ENCODE peak calls at places on chromosomes 7 and 10, in five cellular contexts. P is mesothelial cell of epicardium, J is cardiac muscle cell, C is Calu3, W is Caco-2. F is an unnamed sample.

GRCh38 chr10:79266543-79267312 is 80.5 kb upstream of the PPIF start:
- DNase-seq in C (no peak), J (no peak), W (no peak), P (no peak), F (no peak)

GRCh38 chr7:2066251-2066919 is 166.4 kb downstream of the MAD1L1 start:
- DNase-seq in J (no peak), W (no peak), P (no peak), C (no peak), F (no peak)

GRCh38 chr10:454860-455259 is 234.6 kb downstream of the DIP2C start:
- DNase-seq in J (no peak), P (no peak), W (peak; percentile 73), C (peak; percentile 47), F (peak; percentile 61)

GRCh38 chr10:124728830-124729661 is 15.1 kb downstream of the FAM53B start:
- DNase-seq in W (no peak), C (no peak), J (no peak), P (no peak), F (no peak)

GRCh38 chr7:82600601-82601000 is 157.0 kb upstream of the CACNA2D1 start:
- DNase-seq in J (no peak), W (no peak), P (no peak), C (no peak), F (no peak)

GRCh38 chr10:73771722-73772279 is 10.0 kb upstream of the CHCHD1 start:
- DNase-seq in P (no peak), W (peak; percentile 49), C (peak; percentile 88), J (peak; percentile 90), F (peak; percentile 80)

GRCh38 chr7:5699951-5700384 is 81.5 kb downstream of the RNF216 start:
- DNase-seq in C (no peak), J (no peak), W (no peak), P (no peak), F (no peak)

GRCh38 chr7:91373401-91373800 is 109.2 kb downstream of the FZD1 start:
- DNase-seq in P (no peak), W (no peak), C (no peak), J (no peak), F (no peak)

GRCh38 chr10:18793951-18794350 is 134.7 kb downstream of the ARL5B start:
- DNase-seq in C (no peak), P (no peak), J (peak; percentile 19), W (no peak), F (no peak)

GRCh38 chr7:135291809-135292253 is 58.2 kb downstream of the STRA8 start:
- DNase-seq in J (no peak), W (no peak), P (no peak), C (peak; percentile 68), F (no peak)

GRCh38 chr7:16916111-16916639 is 34.4 kb upstream of the AGR3 start:
- DNase-seq in W (no peak), C (peak; percentile 50), J (no peak), P (no peak), F (no peak)

GRCh38 chr7:88455696-88456095 is 149.0 kb upstream of the STEAP4 start:
- DNase-seq in W (no peak), C (no peak), P (no peak), J (no peak), F (no peak)

GRCh38 chr10:95728535-95728934 is 27.4 kb upstream of the ENTPD1 start:
- DNase-seq in J (no peak), W (no peak), C (no peak), P (no peak), F (no peak)

GRCh38 chr10:94046152-94046551 is 52.4 kb downstream of the PLCE1 start:
- DNase-seq in J (no peak), C (no peak), W (no peak), P (no peak), F (no peak)

GRCh38 chr7:80699030-80699638 is 60.7 kb downstream of the CD36 start:
- DNase-seq in J (peak; percentile 67), C (no peak), P (no peak), W (no peak), F (no peak)

GRCh38 chr10:25059990-25060389 is 43.6 kb downstream of the THNSL1 start:
- DNase-seq in P (peak; percentile 24), C (peak; percentile 79), J (no peak), W (peak; percentile 95), F (peak; percentile 20)

GRCh38 chr7:128869138-128869943 is 6.7 kb downstream of the ATP6V1F start:
- DNase-seq in C (peak; percentile 68), P (no peak), W (peak; percentile 66), J (peak; percentile 80), F (peak; percentile 43)

GRCh38 chr7:52017802-52018679 is 701.4 kb upstream of the COBL start:
- DNase-seq in W (peak; percentile 69), C (peak; percentile 69), P (no peak), J (peak; percentile 48), F (no peak)

GRCh38 chr7:91554893-91555292 is 290.7 kb downstream of the FZD1 start:
- DNase-seq in W (no peak), J (peak; percentile 17), C (no peak), P (no peak), F (no peak)

GRCh38 chr7:3301831-3302618 is 973 bp downstream of the SDK1 start:
- DNase-seq in C (peak; percentile 53), J (peak; percentile 72), P (no peak), W (no peak), F (peak; percentile 8)

GRCh38 chr10:35635576-35635975 is 6.5 kb downstream of the FZD8 start:
- DNase-seq in P (peak; percentile 27), C (peak; percentile 63), W (peak; percentile 60), J (peak; percentile 81), F (peak; percentile 41)

GRCh38 chr10:47058961-47059391 is 147.7 kb downstream of the PTPN20 start:
- DNase-seq in P (no peak), W (no peak), C (no peak), J (no peak), F (no peak)

GRCh38 chr10:122323941-122324675 is 50.4 kb upstream of the PLEKHA1 start:
- DNase-seq in C (no peak), W (no peak), J (no peak), P (no peak), F (no peak)

GRCh38 chr10:72511414-72511813 is 114.5 kb downstream of the MICU1 start:
- DNase-seq in C (no peak), W (no peak), P (no peak), J (no peak), F (no peak)

GRCh38 chr10:119947325-119947724 is 54.8 kb downstream of the SEC23IP start:
- DNase-seq in P (no peak), C (no peak), J (no peak), W (no peak), F (no peak)

GRCh38 chr7:151511946-151512345 is 7.7 kb downstream of the RHEB start:
- DNase-seq in C (no peak), J (no peak), W (no peak), P (no peak), F (no peak)

GRCh38 chr7:130877676-130878305 is 143.8 kb upstream of the KLF14 start:
- DNase-seq in W (no peak), J (no peak), C (no peak), P (no peak), F (no peak)

GRCh38 chr10:80529604-80530003 is 8.1 kb upstream of the SH2D4B start:
- DNase-seq in C (no peak), P (no peak), J (no peak), W (no peak), F (no peak)

GRCh38 chr10:93386496-93387369 is 95.4 kb downstream of the MYOF start:
- DNase-seq in J (no peak), P (no peak), W (no peak), C (no peak), F (no peak)

GRCh38 chr7:131104611-131105293 is 222.9 kb upstream of the MKLN1 start:
- DNase-seq in P (no peak), W (no peak), J (no peak), C (no peak), F (no peak)

GRCh38 chr10:123380491-123381085 is 226.4 kb downstream of the BUB3 start:
- DNase-seq in P (no peak), C (no peak), J (no peak), W (no peak), F (no peak)

GRCh38 chr10:100009283-100009792 is 409 bp downstream of the DNMBP start:
- DNase-seq in P (no peak), J (no peak), W (no peak), C (no peak), F (peak; percentile 56)
- TF ChIP-seq CTCF in P (no peak), J (peak; percentile 55), W (peak; percentile 25), C (no peak), F (peak; percentile 34)

GRCh38 chr10:132146271-132146671 is 40.5 kb upstream of the DPYSL4 start:
- DNase-seq in P (peak; percentile 8), J (no peak), W (no peak), C (no peak), F (no peak)
- TF ChIP-seq CTCF in P (no peak), J (no peak), W (no peak), C (no peak), F (no peak)

DNA sequence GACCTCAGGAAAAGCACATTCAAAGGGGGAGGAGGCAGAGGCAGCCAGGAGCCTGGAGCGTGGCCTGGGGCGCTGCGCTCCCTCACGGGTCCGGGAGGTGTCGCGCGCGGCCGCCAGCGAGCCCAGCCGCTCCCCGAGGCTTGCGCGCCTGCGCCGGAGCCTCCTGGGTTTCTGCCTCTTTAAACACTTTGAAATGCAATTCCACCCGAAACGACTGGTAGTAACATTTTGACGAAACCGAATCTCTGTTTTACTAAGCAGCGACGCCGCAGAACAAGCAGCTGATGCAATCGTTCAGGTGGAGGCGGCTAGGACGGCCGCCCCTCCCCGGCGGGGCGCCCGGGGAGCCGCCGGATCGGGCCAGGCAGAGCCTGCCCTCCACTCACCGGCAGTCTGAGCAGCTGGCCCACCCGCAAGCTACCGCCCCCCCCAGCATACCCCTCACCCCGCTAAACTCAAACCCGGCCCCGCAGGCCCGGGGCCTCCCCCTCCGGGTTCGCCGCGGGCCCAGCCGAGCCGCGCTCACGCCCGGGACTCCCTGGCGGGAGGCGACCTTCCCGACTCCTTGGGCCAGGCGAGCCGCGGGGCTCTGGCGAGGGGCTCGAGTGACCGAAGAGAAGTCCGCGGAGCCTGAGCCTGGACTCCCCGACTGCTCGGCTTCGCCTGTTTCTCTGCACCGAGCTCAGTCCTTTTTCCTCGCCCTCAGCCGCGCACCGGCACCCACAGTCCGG is 3.3 kb downstream of the MKX start:
- DNase-seq in C (peak; percentile 89), P (peak; percentile 76), W (peak; percentile 81), J (peak; percentile 90), F (peak; percentile 59)
- TF ChIP-seq CTCF in C (peak; percentile 71), P (peak; percentile 60), W (peak; percentile 86), J (peak; percentile 84), F (peak; percentile 79)

GRCh38 chr7:50978633-50979215 is 196.0 kb upstream of the GRB10 start:
- DNase-seq in J (no peak), P (no peak), W (no peak), C (no peak), F (no peak)
- TF ChIP-seq CTCF in J (peak; percentile 21), P (no peak), W (peak; percentile 24), C (peak; percentile 38), F (no peak)

F was measured in prostate gland.